ENCODE peak calls at places on chromosomes 13 and 19, in nine cellular contexts. D is MCF 10A; E is nephron progenitor cell; W is caudate nucleus; C is NCI-H446 treated with DMSO at 0.1 percent for 48 hours; U is breast epithelium; O is progenitor cell of endocrine pancreas; R is DMS153; G is activated naive CD4-positive, alpha-beta T cell treated with anti-CD3 and anti-CD28 coated beads, Interleukin-2, amount 10 ng/mL, durations not matched to agents 7 days and 5 days. L is an unnamed sample.

GRCh38 chr19:8335343-8336071 is 7.6 kb downstream of the KANK3 start:
- DNase-seq in R (no peak), C (no peak), W (no peak), G (peak), O (no peak), D (no peak), U (no peak), E (no peak), L (no peak)

GRCh38 chr13:40422588-40423235 is 243.7 kb downstream of the FOXO1 start:
- DNase-seq in R (no peak), C (no peak), W (no peak), E (no peak), D (no peak), O (no peak), U (no peak), G (no peak), L (no peak)

GRCh38 chr13:41059466-41059865 is 1.8 kb upstream of the WBP4 start:
- DNase-seq in U (no peak), G (no peak), E (no peak), R (no peak), D (peak), O (no peak), C (no peak), W (no peak), L (no peak)

GRCh38 chr19:48391100-48392005 is at the start of gene KDELR1:
- DNase-seq in D (peak), E (peak), R (no peak), C (peak), W (peak), O (peak), G (peak), U (peak), L (peak)

GRCh38 chr19:51470966-51471365 is 7.4 kb upstream of the CEACAM18 start:
- DNase-seq in U (no peak), C (no peak), E (no peak), G (no peak), R (no peak), O (no peak), D (no peak), W (no peak), L (no peak)

GRCh38 chr19:52778811-52779210 is 7.8 kb downstream of the ZNF600 start:
- DNase-seq in R (no peak), E (no peak), D (no peak), W (no peak), U (no peak), O (no peak), G (peak), C (no peak), L (no peak)

GRCh38 chr13:102460806-102461205 is 59.0 kb upstream of the FGF14 start:
- DNase-seq in U (no peak), E (no peak), W (no peak), O (no peak), D (peak), C (peak), G (no peak), R (no peak), L (no peak)

GRCh38 chr13:64924401-64924800 is 2305.7 kb downstream of the PCDH9 start:
- DNase-seq in G (no peak), O (no peak), R (no peak), D (no peak), W (no peak), C (no peak), U (no peak), E (no peak), L (no peak)

GRCh38 chr13:51058461-51059167 is 52.5 kb downstream of the C13orf42 start:
- DNase-seq in W (no peak), E (no peak), C (no peak), G (no peak), O (no peak), U (no peak), D (no peak), R (no peak), L (no peak)

GRCh38 chr19:10769533-10770491 is 51.9 kb downstream of the DNM2 start:
- DNase-seq in G (peak), C (no peak), R (no peak), O (no peak), W (peak), U (no peak), D (peak), E (peak), L (no peak)

GRCh38 chr19:6412111-6412999 is 12.3 kb downstream of the KHSRP start:
- DNase-seq in G (peak), C (no peak), W (no peak), O (peak), R (peak), U (no peak), D (peak), E (peak), L (no peak)

GRCh38 chr19:3591876-3592613 is 6.8 kb downstream of the GIPC3 start:
- DNase-seq in D (no peak), U (no peak), W (no peak), G (no peak), C (no peak), E (no peak), O (no peak), R (no peak), L (no peak)

GRCh38 chr13:25042141-25042540 is 53.8 kb upstream of the PABPC3 start:
- DNase-seq in U (no peak), G (no peak), D (no peak), C (no peak), R (no peak), W (no peak), E (no peak), O (no peak), L (no peak)

GRCh38 chr13:102302534-102302933 is 99.3 kb downstream of the FGF14 start:
- DNase-seq in C (no peak), U (no peak), W (no peak), G (no peak), O (no peak), D (no peak), R (no peak), E (no peak), L (no peak)